ENCODE peak calls at places on chromosomes 12 and 14, in ten cellular contexts. One of them, this sample, is unnamed. For H3K4me1, the result is how much of the 10 kb centered on the place peaks cover.

GRCh38 chr12:25725874-25726273 is 172.8 kb upstream of the LMNTD1 start:
- DNase-seq in tibial artery: no peak
- DNase-seq in colonic mucosa: no peak
- DNase-seq in aorta: no peak
- DNase-seq in astrocyte: peak
- DNase-seq in left lung: no peak
- DNase-seq in psoas muscle: no peak
- DNase-seq in CD8-positive, alpha-beta memory T cell: no peak
- DNase-seq in lower lobe of right lung: no peak
- DNase-seq in transverse colon: no peak
- DNase-seq in this sample: no peak

GRCh38 chr12:80513211-80513610 is 69.2 kb downstream of the PTPRQ start:
- DNase-seq in CD8-positive, alpha-beta memory T cell: no peak
- DNase-seq in aorta: peak
- DNase-seq in lower lobe of right lung: no peak
- DNase-seq in left lung: peak
- DNase-seq in astrocyte: no peak
- DNase-seq in psoas muscle: no peak
- DNase-seq in colonic mucosa: no peak
- DNase-seq in transverse colon: no peak
- DNase-seq in tibial artery: no peak
- DNase-seq in this sample: no peak

GRCh38 chr12:130351331-130351730 is 13.6 kb downstream of the PIWIL1 start:
- DNase-seq in lower lobe of right lung: no peak
- DNase-seq in colonic mucosa: no peak
- DNase-seq in aorta: no peak
- DNase-seq in psoas muscle: no peak
- DNase-seq in left lung: no peak
- DNase-seq in tibial artery: no peak
- DNase-seq in astrocyte: no peak
- DNase-seq in CD8-positive, alpha-beta memory T cell: no peak
- DNase-seq in transverse colon: no peak
- DNase-seq in this sample: no peak

GRCh38 chr12:49347307-49348237 is 884 bp downstream of the DNAJC22 start:
- DNase-seq in CD8-positive, alpha-beta memory T cell: peak
- DNase-seq in colonic mucosa: peak
- DNase-seq in aorta: peak
- DNase-seq in left lung: peak
- DNase-seq in astrocyte: peak
- DNase-seq in tibial artery: no peak
- DNase-seq in lower lobe of right lung: peak
- DNase-seq in transverse colon: peak
- DNase-seq in psoas muscle: peak
- DNase-seq in this sample: peak

GRCh38 chr12:107349008-107349747 is 255.8 kb upstream of the CRY1 start:
- DNase-seq in tibial artery: no peak
- DNase-seq in lower lobe of right lung: no peak
- DNase-seq in psoas muscle: no peak
- DNase-seq in aorta: no peak
- DNase-seq in colonic mucosa: peak
- DNase-seq in left lung: no peak
- DNase-seq in transverse colon: peak
- DNase-seq in CD8-positive, alpha-beta memory T cell: no peak
- DNase-seq in astrocyte: peak
- DNase-seq in this sample: no peak

GRCh38 chr12:6946033-6946919 is 2.5 kb downstream of the C12orf57 start:
- DNase-seq in astrocyte: no peak
- DNase-seq in CD8-positive, alpha-beta memory T cell: peak
- DNase-seq in colonic mucosa: peak
- DNase-seq in tibial artery: no peak
- DNase-seq in aorta: no peak
- DNase-seq in psoas muscle: peak
- DNase-seq in lower lobe of right lung: peak
- DNase-seq in transverse colon: peak
- DNase-seq in left lung: peak
- DNase-seq in this sample: peak

GRCh38 chr12:40262657-40263056 is 37.9 kb downstream of the LRRK2 start:
- DNase-seq in lower lobe of right lung: no peak
- DNase-seq in CD8-positive, alpha-beta memory T cell: no peak
- DNase-seq in left lung: no peak
- DNase-seq in colonic mucosa: no peak
- DNase-seq in astrocyte: no peak
- DNase-seq in aorta: no peak
- DNase-seq in transverse colon: no peak
- DNase-seq in tibial artery: no peak
- DNase-seq in psoas muscle: no peak
- DNase-seq in this sample: no peak

GRCh38 chr12:108517288-108518100 is 2.4 kb downstream of the FICD start:
- DNase-seq in transverse colon: no peak
- DNase-seq in lower lobe of right lung: no peak
- DNase-seq in astrocyte: no peak
- DNase-seq in psoas muscle: no peak
- DNase-seq in colonic mucosa: no peak
- DNase-seq in tibial artery: no peak
- DNase-seq in left lung: no peak
- DNase-seq in aorta: no peak
- DNase-seq in CD8-positive, alpha-beta memory T cell: no peak
- DNase-seq in this sample: no peak

GRCh38 chr14:90503582-90503981 is 106.8 kb downstream of the CALM1 start:
- DNase-seq in tibial artery: no peak
- DNase-seq in colonic mucosa: no peak
- DNase-seq in lower lobe of right lung: no peak
- DNase-seq in astrocyte: no peak
- DNase-seq in left lung: peak
- DNase-seq in CD8-positive, alpha-beta memory T cell: no peak
- DNase-seq in transverse colon: peak
- DNase-seq in aorta: peak
- DNase-seq in psoas muscle: no peak
- DNase-seq in this sample: no peak

GRCh38 chr12:100987552-100988277 is 193.1 kb downstream of the ANO4 start:
- DNase-seq in lower lobe of right lung: no peak
- DNase-seq in aorta: peak
- DNase-seq in psoas muscle: peak
- DNase-seq in left lung: no peak
- DNase-seq in colonic mucosa: no peak
- DNase-seq in astrocyte: peak
- DNase-seq in transverse colon: no peak
- DNase-seq in CD8-positive, alpha-beta memory T cell: no peak
- DNase-seq in tibial artery: no peak
- DNase-seq in this sample: no peak

GRCh38 chr12:93616584-93617101 is 44.2 kb downstream of the SOCS2 start:
- DNase-seq in CD8-positive, alpha-beta memory T cell: no peak
- DNase-seq in aorta: no peak
- DNase-seq in colonic mucosa: no peak
- DNase-seq in tibial artery: no peak
- DNase-seq in astrocyte: peak
- DNase-seq in lower lobe of right lung: no peak
- DNase-seq in transverse colon: no peak
- DNase-seq in psoas muscle: no peak
- DNase-seq in left lung: no peak
- DNase-seq in this sample: no peak

GRCh38 chr14:61503167-61503801 is 181.9 kb downstream of the PRKCH start:
- DNase-seq in lower lobe of right lung: no peak
- DNase-seq in aorta: no peak
- DNase-seq in transverse colon: no peak
- DNase-seq in astrocyte: peak
- DNase-seq in colonic mucosa: no peak
- DNase-seq in tibial artery: no peak
- DNase-seq in CD8-positive, alpha-beta memory T cell: peak
- DNase-seq in psoas muscle: no peak
- DNase-seq in left lung: no peak
- DNase-seq in this sample: no peak

GRCh38 chr14:29069228-29069627 is 302.6 kb downstream of the FOXG1 start:
- DNase-seq in left lung: no peak
- DNase-seq in aorta: no peak
- DNase-seq in tibial artery: no peak
- DNase-seq in CD8-positive, alpha-beta memory T cell: no peak
- DNase-seq in astrocyte: no peak
- DNase-seq in colonic mucosa: no peak
- DNase-seq in lower lobe of right lung: no peak
- DNase-seq in psoas muscle: no peak
- DNase-seq in transverse colon: no peak
- DNase-seq in this sample: no peak

GRCh38 chr12:6383572-6384498 is at the start of gene LTBR:
- DNase-seq in psoas muscle: peak
- DNase-seq in aorta: peak
- DNase-seq in CD8-positive, alpha-beta memory T cell: no peak
- DNase-seq in lower lobe of right lung: peak
- DNase-seq in left lung: peak
- DNase-seq in tibial artery: peak
- DNase-seq in colonic mucosa: peak
- DNase-seq in astrocyte: peak
- DNase-seq in transverse colon: peak
- DNase-seq in this sample: peak

GRCh38 chr14:38404100-38404541 is 148.2 kb upstream of the CLEC14A start:
- DNase-seq in lower lobe of right lung: no peak
- DNase-seq in colonic mucosa: no peak
- DNase-seq in tibial artery: no peak
- DNase-seq in psoas muscle: no peak
- DNase-seq in transverse colon: no peak
- DNase-seq in astrocyte: peak
- DNase-seq in left lung: no peak
- DNase-seq in aorta: no peak
- DNase-seq in CD8-positive, alpha-beta memory T cell: no peak
- DNase-seq in this sample: no peak

GRCh38 chr14:105193916-105194782 is 13.0 kb upstream of the NUDT14 start:
- DNase-seq in left lung: no peak
- DNase-seq in CD8-positive, alpha-beta memory T cell: no peak
- DNase-seq in astrocyte: no peak
- DNase-seq in lower lobe of right lung: no peak
- DNase-seq in aorta: no peak
- DNase-seq in tibial artery: no peak
- DNase-seq in colonic mucosa: no peak
- DNase-seq in transverse colon: no peak
- DNase-seq in psoas muscle: no peak
- DNase-seq in this sample: no peak

GRCh38 chr14:48373993-48374392 is 698.6 kb upstream of the MDGA2 start:
- DNase-seq in transverse colon: no peak
- DNase-seq in colonic mucosa: no peak
- DNase-seq in aorta: no peak
- DNase-seq in lower lobe of right lung: no peak
- DNase-seq in left lung: no peak
- DNase-seq in astrocyte: peak
- DNase-seq in psoas muscle: no peak
- DNase-seq in CD8-positive, alpha-beta memory T cell: no peak
- DNase-seq in tibial artery: no peak
- DNase-seq in this sample: no peak

GRCh38 chr12:128933039-128933438 is 79.8 kb downstream of the GLT1D1 start:
- DNase-seq in tibial artery: no peak
- DNase-seq in psoas muscle: no peak
- DNase-seq in colonic mucosa: no peak
- DNase-seq in transverse colon: no peak
- DNase-seq in aorta: no peak
- DNase-seq in lower lobe of right lung: no peak
- DNase-seq in CD8-positive, alpha-beta memory T cell: no peak
- DNase-seq in astrocyte: no peak
- DNase-seq in left lung: no peak
- DNase-seq in this sample: no peak

GRCh38 chr12:14843425-14843887 is at the start of gene ART4:
- DNase-seq in tibial artery: peak
- DNase-seq in lower lobe of right lung: peak
- DNase-seq in astrocyte: no peak
- DNase-seq in left lung: no peak
- DNase-seq in psoas muscle: peak
- DNase-seq in transverse colon: no peak
- DNase-seq in CD8-positive, alpha-beta memory T cell: no peak
- DNase-seq in colonic mucosa: no peak
- DNase-seq in aorta: no peak
- DNase-seq in this sample: peak

GRCh38 chr12:2242206-2242605 is 189.4 kb downstream of the CACNA1C start:
- DNase-seq in transverse colon: no peak
- DNase-seq in left lung: no peak
- DNase-seq in CD8-positive, alpha-beta memory T cell: no peak
- DNase-seq in tibial artery: no peak
- DNase-seq in aorta: no peak
- DNase-seq in lower lobe of right lung: no peak
- DNase-seq in astrocyte: no peak
- DNase-seq in psoas muscle: no peak
- DNase-seq in colonic mucosa: no peak
- DNase-seq in this sample: no peak
- H3K4me1 ChIP-seq in transverse colon: under half
- H3K4me1 ChIP-seq in left lung: under half
- H3K4me1 ChIP-seq in CD8-positive, alpha-beta memory T cell: under half
- H3K4me1 ChIP-seq in tibial artery: under half
- H3K4me1 ChIP-seq in aorta: under half
- H3K4me1 ChIP-seq in lower lobe of right lung: under half
- H3K4me1 ChIP-seq in astrocyte: under half
- H3K4me1 ChIP-seq in psoas muscle: under half
- H3K4me1 ChIP-seq in colonic mucosa: under half
- H3K4me1 ChIP-seq in this sample: under half

GRCh38 chr12:56288705-56289387 is 11.3 kb downstream of the CS start:
- DNase-seq in tibial artery: no peak
- DNase-seq in colonic mucosa: no peak
- DNase-seq in CD8-positive, alpha-beta memory T cell: no peak
- DNase-seq in aorta: no peak
- DNase-seq in lower lobe of right lung: no peak
- DNase-seq in psoas muscle: no peak
- DNase-seq in left lung: no peak
- DNase-seq in transverse colon: no peak
- DNase-seq in astrocyte: no peak
- DNase-seq in this sample: no peak
- H3K4me1 ChIP-seq in tibial artery: under half
- H3K4me1 ChIP-seq in colonic mucosa: under half
- H3K4me1 ChIP-seq in CD8-positive, alpha-beta memory T cell: under half
- H3K4me1 ChIP-seq in aorta: under half
- H3K4me1 ChIP-seq in lower lobe of right lung: half or more
- H3K4me1 ChIP-seq in psoas muscle: under half
- H3K4me1 ChIP-seq in left lung: under half
- H3K4me1 ChIP-seq in transverse colon: under half
- H3K4me1 ChIP-seq in astrocyte: under half
- H3K4me1 ChIP-seq in this sample: under half

DNA sequence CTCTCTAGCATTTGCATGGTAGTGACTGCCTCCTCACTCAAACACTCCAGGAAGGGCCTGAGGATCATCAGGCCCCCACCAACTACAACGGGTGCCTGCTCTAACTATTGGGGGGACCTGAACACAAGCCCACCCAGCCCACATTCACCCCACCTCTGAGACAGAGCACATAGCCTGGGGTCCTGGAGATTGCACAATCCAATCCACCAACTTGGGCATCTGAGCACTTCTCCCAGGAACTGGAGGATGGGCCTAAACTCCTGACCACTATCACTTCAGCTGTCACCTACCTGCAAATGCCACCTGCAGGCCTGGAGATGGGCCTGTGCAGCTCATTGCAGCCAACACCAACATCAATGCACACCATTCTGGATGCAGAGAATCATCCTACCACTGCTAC is 66.6 kb downstream of the TMTC3 start:
- DNase-seq in transverse colon: no peak
- DNase-seq in tibial artery: no peak
- DNase-seq in psoas muscle: no peak
- DNase-seq in left lung: no peak
- DNase-seq in lower lobe of right lung: no peak
- DNase-seq in aorta: no peak
- DNase-seq in colonic mucosa: no peak
- DNase-seq in astrocyte: no peak
- DNase-seq in CD8-positive, alpha-beta memory T cell: no peak
- DNase-seq in this sample: no peak
- H3K4me1 ChIP-seq in transverse colon: under half
- H3K4me1 ChIP-seq in tibial artery: under half
- H3K4me1 ChIP-seq in psoas muscle: under half
- H3K4me1 ChIP-seq in left lung: under half
- H3K4me1 ChIP-seq in lower lobe of right lung: under half
- H3K4me1 ChIP-seq in aorta: under half
- H3K4me1 ChIP-seq in colonic mucosa: under half
- H3K4me1 ChIP-seq in astrocyte: under half
- H3K4me1 ChIP-seq in CD8-positive, alpha-beta memory T cell: under half
- H3K4me1 ChIP-seq in this sample: under half

GRCh38 chr14:75454963-75455546 is 27.2 kb downstream of the JDP2 start:
- DNase-seq in astrocyte: peak
- DNase-seq in tibial artery: peak
- DNase-seq in colonic mucosa: no peak
- DNase-seq in aorta: peak
- DNase-seq in left lung: peak
- DNase-seq in psoas muscle: peak
- DNase-seq in CD8-positive, alpha-beta memory T cell: no peak
- DNase-seq in lower lobe of right lung: peak
- DNase-seq in transverse colon: peak
- DNase-seq in this sample: peak
- H3K4me1 ChIP-seq in astrocyte: under half
- H3K4me1 ChIP-seq in tibial artery: half or more
- H3K4me1 ChIP-seq in colonic mucosa: under half
- H3K4me1 ChIP-seq in aorta: under half
- H3K4me1 ChIP-seq in left lung: under half
- H3K4me1 ChIP-seq in psoas muscle: half or more
- H3K4me1 ChIP-seq in CD8-positive, alpha-beta memory T cell: under half
- H3K4me1 ChIP-seq in lower lobe of right lung: half or more
- H3K4me1 ChIP-seq in transverse colon: half or more
- H3K4me1 ChIP-seq in this sample: half or more

This sample was measured in right cardiac atrium.